ENCODE peak calls at places on chromosomes 4 and X, in nine cellular contexts. D is Peyer's patch, J is body of pancreas, F is breast epithelium, L is lower leg skin, Q is stomach, S is IMR-90, T is thyroid gland, W is A549. X is an unnamed sample.

GRCh38 chr4:41428205-41428940 is 109.6 kb upstream of the LIMCH1 start:
- DNase-seq in D (no peak), J (no peak), F (no peak), L (no peak), Q (no peak), S (no peak), T (peak), W (no peak), X (no peak)

GRCh38 chr4:131001371-131001770 is 1905.4 kb downstream of the C4orf33 start:
- DNase-seq in D (no peak), J (no peak), F (no peak), L (no peak), Q (no peak), S (no peak), T (no peak), W (no peak), X (no peak)

GRCh38 chrX:36266155-36266554 is 346.6 kb downstream of the CFAP47 start:
- DNase-seq in D (no peak), J (no peak), F (no peak), L (no peak), Q (no peak), S (no peak), T (no peak), W (no peak), X (no peak)

GRCh38 chr4:28073860-28074555 is 1213.4 kb downstream of the STIM2 start:
- DNase-seq in D (no peak), J (no peak), F (no peak), L (no peak), Q (no peak), S (no peak), T (no peak), W (peak), X (no peak)

GRCh38 chr4:93791570-93792195 is 36.9 kb upstream of the ATOH1 start:
- DNase-seq in D (no peak), J (peak), F (no peak), L (peak), Q (peak), S (peak), T (peak), W (peak), X (no peak)

GRCh38 chr4:145784036-145784435 is 104.1 kb downstream of the C4orf51 start:
- DNase-seq in D (no peak), J (no peak), F (no peak), L (no peak), Q (no peak), S (no peak), T (no peak), W (no peak), X (no peak)

GRCh38 chr4:173257732-173258717 is 76.1 kb downstream of the HMGB2 start:
- DNase-seq in D (peak), J (peak), F (peak), L (peak), Q (peak), S (peak), T (peak), W (peak), X (no peak)

GRCh38 chr4:7811536-7812190 is 128.0 kb downstream of the AFAP1 start:
- DNase-seq in D (peak), J (no peak), F (no peak), L (no peak), Q (peak), S (peak), T (peak), W (no peak), X (no peak)

GRCh38 chr4:114535725-114536124 is 62.9 kb upstream of the UGT8 start:
- DNase-seq in D (no peak), J (no peak), F (no peak), L (no peak), Q (no peak), S (no peak), T (no peak), W (no peak), X (no peak)

GRCh38 chr4:110501826-110502225 is 25.9 kb downstream of the ENPEP start:
- DNase-seq in D (no peak), J (no peak), F (no peak), L (no peak), Q (no peak), S (peak), T (no peak), W (no peak), X (no peak)

GRCh38 chr4:109562457-109563237 is 2.6 kb downstream of the MCUB start:
- DNase-seq in D (no peak), J (no peak), F (no peak), L (no peak), Q (no peak), S (no peak), T (no peak), W (no peak), X (no peak)

GRCh38 chrX:11040405-11040804 is 70.7 kb upstream of the HCCS start:
- DNase-seq in D (no peak), J (no peak), F (no peak), L (no peak), Q (no peak), S (no peak), T (no peak), W (no peak), X (no peak)

GRCh38 chrX:103211012-103211715 is 3.7 kb upstream of the BEX4 start:
- DNase-seq in D (peak), J (peak), F (no peak), L (peak), Q (peak), S (peak), T (peak), W (peak), X (no peak)

GRCh38 chrX:41759817-41760216 is 35.8 kb downstream of the GPR82 start:
- DNase-seq in D (no peak), J (no peak), F (no peak), L (no peak), Q (no peak), S (peak), T (no peak), W (no peak), X (no peak)

GRCh38 chr4:68490826-68491457 is 43.7 kb downstream of the TMPRSS11E start:
- DNase-seq in D (no peak), J (peak), F (no peak), L (no peak), Q (no peak), S (no peak), T (peak), W (no peak), X (no peak)

GRCh38 chr4:7147661-7148310 is 44.6 kb upstream of the SORCS2 start:
- DNase-seq in D (no peak), J (no peak), F (no peak), L (no peak), Q (no peak), S (no peak), T (no peak), W (no peak), X (no peak)

GRCh38 chr4:178577933-178578332 is 1135.7 kb upstream of the AGA start:
- DNase-seq in D (no peak), J (no peak), F (no peak), L (no peak), Q (no peak), S (no peak), T (no peak), W (no peak), X (no peak)

GRCh38 chr4:159003420-159004253 is 99.2 kb upstream of the RAPGEF2 start:
- DNase-seq in D (no peak), J (no peak), F (no peak), L (no peak), Q (no peak), S (peak), T (no peak), W (no peak), X (no peak)

GRCh38 chr4:17313194-17313593 is 198.7 kb downstream of the QDPR start:
- DNase-seq in D (no peak), J (no peak), F (no peak), L (no peak), Q (no peak), S (no peak), T (no peak), W (no peak), X (no peak)

GRCh38 chrX:39167791-39168190 is 366.5 kb downstream of the MID1IP1 start:
- DNase-seq in D (no peak), J (no peak), F (no peak), L (no peak), Q (no peak), S (no peak), T (no peak), W (no peak), X (no peak)

GRCh38 chrX:155056877-155057792 is 13.8 kb downstream of the CMC4 start:
- DNase-seq in D (peak), J (peak), F (peak), L (peak), Q (peak), S (peak), T (peak), W (peak), X (peak)

GRCh38 chr4:177696438-177696966 is 254.3 kb upstream of the AGA start:
- DNase-seq in D (no peak), J (no peak), F (no peak), L (no peak), Q (no peak), S (peak), T (no peak), W (no peak), X (no peak)

GRCh38 chr4:153634737-153635353 is 49.2 kb upstream of the TLR2 start:
- DNase-seq in D (no peak), J (no peak), F (no peak), L (no peak), Q (no peak), S (peak), T (no peak), W (peak), X (no peak)

GRCh38 chr4:175971393-175972179 is 94.1 kb upstream of the WDR17 start:
- DNase-seq in D (no peak), J (no peak), F (no peak), L (no peak), Q (no peak), S (no peak), T (no peak), W (no peak), X (no peak)

GRCh38 chr4:2248044-2248780 is 6.3 kb upstream of the HAUS3 start:
- DNase-seq in D (peak), J (peak), F (peak), L (peak), Q (peak), S (no peak), T (peak), W (no peak), X (peak)
- TF ChIP-seq POLR2A in D (no peak), J (no peak), F (no peak), L (no peak), Q (no peak), S (no peak), T (no peak), W (no peak), X (no peak)

GRCh38 chr4:151519728-151520415 is 110.9 kb downstream of the FHIP1A start:
- DNase-seq in D (no peak), J (no peak), F (no peak), L (no peak), Q (no peak), S (no peak), T (no peak), W (no peak), X (no peak)

GRCh38 chr4:151518359-151518758 is 109.4 kb downstream of the FHIP1A start:
- DNase-seq in D (no peak), J (no peak), F (no peak), L (no peak), Q (no peak), S (no peak), T (no peak), W (no peak), X (no peak)

GRCh38 chr4:151522790-151523332 is 113.9 kb downstream of the FHIP1A start:
- DNase-seq in D (no peak), J (no peak), F (no peak), L (no peak), Q (no peak), S (no peak), T (no peak), W (no peak), X (no peak)

GRCh38 chr4:151517896-151518295 is 108.9 kb downstream of the FHIP1A start:
- DNase-seq in D (no peak), J (no peak), F (no peak), L (no peak), Q (no peak), S (no peak), T (no peak), W (no peak), X (no peak)
- TF ChIP-seq POLR2A in D (no peak), J (no peak), F (no peak), L (no peak), Q (no peak), S (no peak), T (no peak), W (no peak), X (no peak)

GRCh38 chr4:81504685-81505598 is 33.2 kb upstream of the RASGEF1B start:
- DNase-seq in D (peak), J (no peak), F (peak), L (peak), Q (peak), S (no peak), T (peak), W (no peak), X (peak)
- TF ChIP-seq POLR2A in D (peak), J (no peak), F (no peak), L (no peak), Q (no peak), S (no peak), T (no peak), W (no peak), X (no peak)

GRCh38 chr4:185115827-185116232 is 27.2 kb upstream of the SLC25A4 start:
- DNase-seq in D (no peak), J (peak), F (no peak), L (no peak), Q (peak), S (peak), T (peak), W (no peak), X (no peak)
- TF ChIP-seq POLR2A in D (no peak), J (peak), F (no peak), L (no peak), Q (no peak), S (no peak), T (peak), W (no peak), X (no peak)

DNA sequence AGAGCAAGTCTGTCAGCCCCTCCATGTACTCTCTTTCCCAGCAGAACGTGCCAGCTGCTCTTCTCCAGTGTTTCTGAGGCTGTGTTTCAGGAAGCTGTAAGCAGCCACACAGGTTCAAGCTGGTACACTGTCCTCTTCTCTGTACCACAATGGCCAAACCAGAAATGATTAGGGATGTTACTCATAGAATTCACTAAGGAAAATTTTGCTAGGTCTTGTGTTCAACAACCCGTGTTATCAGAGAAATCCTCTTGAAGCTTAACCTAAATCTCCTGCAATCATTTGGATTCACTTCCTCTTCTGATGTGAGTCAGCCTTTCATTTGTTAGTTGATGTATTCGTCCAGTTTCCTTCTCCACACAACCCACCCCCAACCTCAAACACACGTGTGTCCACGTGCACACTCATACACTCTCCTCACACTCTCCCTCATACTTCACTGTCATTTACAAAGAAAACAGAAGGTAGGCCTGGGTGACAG is 63.3 kb downstream of the DCUN1D4 start:
- DNase-seq in D (no peak), J (no peak), F (no peak), L (no peak), Q (no peak), S (peak), T (no peak), W (no peak), X (no peak)
- TF ChIP-seq POLR2A in D (no peak), J (no peak), F (no peak), L (no peak), Q (no peak), S (no peak), T (no peak), W (no peak), X (no peak)

DNA sequence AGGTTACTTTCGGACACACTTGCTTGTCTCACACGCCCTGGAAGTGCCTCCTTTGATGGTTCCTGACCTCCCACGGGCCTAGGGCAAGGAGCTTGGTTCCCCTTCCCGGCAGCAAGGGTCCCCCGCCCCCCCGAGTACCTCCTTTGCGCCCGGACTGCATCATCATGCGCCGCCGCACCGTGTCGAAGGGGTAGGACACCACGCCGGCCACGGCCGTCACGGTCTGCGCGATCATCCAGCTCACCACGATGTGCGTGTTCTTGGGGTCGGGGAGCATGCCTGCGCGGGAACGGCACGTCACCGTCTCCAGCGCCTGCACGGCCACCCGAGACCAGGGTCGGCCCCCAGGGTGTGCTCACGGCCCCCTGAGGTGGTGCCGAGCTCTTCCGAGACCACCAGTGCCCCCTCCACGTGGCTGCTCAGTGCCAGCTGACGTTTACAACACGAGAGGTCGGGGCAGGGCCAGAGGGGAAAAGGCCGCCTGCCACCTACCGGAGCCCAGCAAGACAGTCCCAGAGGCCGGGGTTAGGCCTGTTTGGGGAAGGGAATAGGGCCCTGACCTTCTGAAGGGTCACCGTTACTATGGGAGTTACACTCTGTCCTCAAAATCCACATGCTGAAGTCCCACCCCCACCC is 4.7 kb downstream of the SLC25A6 start:
- DNase-seq in D (peak), J (peak), F (no peak), L (peak), Q (no peak), S (no peak), T (no peak), W (no peak), X (peak)
- TF ChIP-seq POLR2A in D (no peak), J (no peak), F (no peak), L (no peak), Q (no peak), S (no peak), T (no peak), W (no peak), X (no peak)

GRCh38 chr4:129111919-129112318 is 16.0 kb downstream of the C4orf33 start:
- DNase-seq in D (no peak), J (no peak), F (no peak), L (no peak), Q (no peak), S (no peak), T (no peak), W (no peak), X (no peak)
- TF ChIP-seq POLR2A in D (no peak), J (no peak), F (no peak), L (no peak), Q (no peak), S (no peak), T (no peak), W (no peak), X (no peak)

X was measured in spleen.